ENCODE peak calls at places on chromosomes 12 and 14, in four cellular contexts. One of them, this sample, is unnamed.

GRCh38 chr12:102950950-102951490 is 6.5 kb upstream of the ASCL1 start:
- DNase-seq in ovary: no peak
- DNase-seq in effector CD4-positive, alpha-beta T cell: no peak
- DNase-seq in activated CD4-positive, CD25-positive, alpha-beta regulatory T cell treated with anti-CD3 and anti-CD28 coated beads, Interleukin-2, amount 50 U/mL, for 72 hours: no peak
- DNase-seq in this sample: no peak

GRCh38 chr12:130881046-130881445 is 9.2 kb downstream of the RAN start:
- DNase-seq in ovary: no peak
- DNase-seq in effector CD4-positive, alpha-beta T cell: no peak
- DNase-seq in activated CD4-positive, CD25-positive, alpha-beta regulatory T cell treated with anti-CD3 and anti-CD28 coated beads, Interleukin-2, amount 50 U/mL, for 72 hours: no peak
- DNase-seq in this sample: no peak

GRCh38 chr12:31650927-31651326 is 8.6 kb upstream of the ETFBKMT start:
- DNase-seq in ovary: no peak
- DNase-seq in effector CD4-positive, alpha-beta T cell: no peak
- DNase-seq in activated CD4-positive, CD25-positive, alpha-beta regulatory T cell treated with anti-CD3 and anti-CD28 coated beads, Interleukin-2, amount 50 U/mL, for 72 hours: no peak
- DNase-seq in this sample: no peak

GRCh38 chr12:50282581-50283229 is 615 bp downstream of the LIMA1 start:
- DNase-seq in ovary: no peak
- DNase-seq in effector CD4-positive, alpha-beta T cell: no peak
- DNase-seq in activated CD4-positive, CD25-positive, alpha-beta regulatory T cell treated with anti-CD3 and anti-CD28 coated beads, Interleukin-2, amount 50 U/mL, for 72 hours: no peak
- DNase-seq in this sample: no peak

GRCh38 chr12:92942905-92943304 is 13.8 kb upstream of the EEA1 start:
- DNase-seq in ovary: peak
- DNase-seq in effector CD4-positive, alpha-beta T cell: no peak
- DNase-seq in activated CD4-positive, CD25-positive, alpha-beta regulatory T cell treated with anti-CD3 and anti-CD28 coated beads, Interleukin-2, amount 50 U/mL, for 72 hours: no peak
- DNase-seq in this sample: no peak

GRCh38 chr14:104249092-104249491 is 110.7 kb downstream of the KIF26A start:
- DNase-seq in ovary: peak
- DNase-seq in effector CD4-positive, alpha-beta T cell: no peak
- DNase-seq in activated CD4-positive, CD25-positive, alpha-beta regulatory T cell treated with anti-CD3 and anti-CD28 coated beads, Interleukin-2, amount 50 U/mL, for 72 hours: no peak
- DNase-seq in this sample: no peak

GRCh38 chr12:12686925-12687324 is 9.1 kb downstream of the GPR19 start:
- DNase-seq in ovary: no peak
- DNase-seq in effector CD4-positive, alpha-beta T cell: no peak
- DNase-seq in activated CD4-positive, CD25-positive, alpha-beta regulatory T cell treated with anti-CD3 and anti-CD28 coated beads, Interleukin-2, amount 50 U/mL, for 72 hours: no peak
- DNase-seq in this sample: no peak

GRCh38 chr14:44404021-44404420 is 103.1 kb downstream of the FSCB start:
- DNase-seq in ovary: no peak
- DNase-seq in effector CD4-positive, alpha-beta T cell: no peak
- DNase-seq in activated CD4-positive, CD25-positive, alpha-beta regulatory T cell treated with anti-CD3 and anti-CD28 coated beads, Interleukin-2, amount 50 U/mL, for 72 hours: no peak
- DNase-seq in this sample: no peak

GRCh38 chr14:95533391-95533821 is 1.4 kb upstream of the GLRX5 start:
- DNase-seq in ovary: no peak
- DNase-seq in effector CD4-positive, alpha-beta T cell: no peak
- DNase-seq in activated CD4-positive, CD25-positive, alpha-beta regulatory T cell treated with anti-CD3 and anti-CD28 coated beads, Interleukin-2, amount 50 U/mL, for 72 hours: no peak
- DNase-seq in this sample: no peak

GRCh38 chr12:24488091-24488596 is 460.8 kb downstream of the BCAT1 start:
- DNase-seq in ovary: no peak
- DNase-seq in effector CD4-positive, alpha-beta T cell: no peak
- DNase-seq in activated CD4-positive, CD25-positive, alpha-beta regulatory T cell treated with anti-CD3 and anti-CD28 coated beads, Interleukin-2, amount 50 U/mL, for 72 hours: no peak
- DNase-seq in this sample: no peak

GRCh38 chr12:122227341-122227740 is 1.5 kb upstream of the DIABLO start:
- DNase-seq in ovary: peak
- DNase-seq in effector CD4-positive, alpha-beta T cell: no peak
- DNase-seq in activated CD4-positive, CD25-positive, alpha-beta regulatory T cell treated with anti-CD3 and anti-CD28 coated beads, Interleukin-2, amount 50 U/mL, for 72 hours: peak
- DNase-seq in this sample: peak

GRCh38 chr12:19822476-19822875 is 383.2 kb downstream of the AEBP2 start:
- DNase-seq in ovary: no peak
- DNase-seq in effector CD4-positive, alpha-beta T cell: no peak
- DNase-seq in activated CD4-positive, CD25-positive, alpha-beta regulatory T cell treated with anti-CD3 and anti-CD28 coated beads, Interleukin-2, amount 50 U/mL, for 72 hours: no peak
- DNase-seq in this sample: no peak

GRCh38 chr12:102539651-102540553 is 59.5 kb upstream of the IGF1 start:
- DNase-seq in ovary: no peak
- DNase-seq in effector CD4-positive, alpha-beta T cell: no peak
- DNase-seq in activated CD4-positive, CD25-positive, alpha-beta regulatory T cell treated with anti-CD3 and anti-CD28 coated beads, Interleukin-2, amount 50 U/mL, for 72 hours: no peak
- DNase-seq in this sample: no peak

GRCh38 chr12:22083167-22083566 is 37.1 kb downstream of the CMAS start:
- DNase-seq in ovary: no peak
- DNase-seq in effector CD4-positive, alpha-beta T cell: peak
- DNase-seq in activated CD4-positive, CD25-positive, alpha-beta regulatory T cell treated with anti-CD3 and anti-CD28 coated beads, Interleukin-2, amount 50 U/mL, for 72 hours: no peak
- DNase-seq in this sample: peak

GRCh38 chr12:95582230-95583058 is 31.2 kb upstream of the USP44 start:
- DNase-seq in ovary: no peak
- DNase-seq in effector CD4-positive, alpha-beta T cell: no peak
- DNase-seq in activated CD4-positive, CD25-positive, alpha-beta regulatory T cell treated with anti-CD3 and anti-CD28 coated beads, Interleukin-2, amount 50 U/mL, for 72 hours: no peak
- DNase-seq in this sample: no peak

This sample was measured in Jurkat, Clone E6-1.